ENCODE peak calls at places on chromosome 3, in seven cellular contexts. One of them, this sample, is unnamed.

GRCh38 chr3:133269393-133269792 is 130.5 kb upstream of the BFSP2 start:
- DNase-seq in posterior cingulate gyrus: no peak
- DNase-seq in occipital lobe: no peak
- DNase-seq in EH: no peak
- DNase-seq in foreskin fibroblast: no peak
- DNase-seq in mesendoderm: no peak
- DNase-seq in amniotic epithelial cell: no peak
- DNase-seq in this sample: peak

GRCh38 chr3:148146947-148147346 is 550.8 kb upstream of the AGTR1 start:
- DNase-seq in occipital lobe: no peak
- DNase-seq in mesendoderm: no peak
- DNase-seq in amniotic epithelial cell: peak
- DNase-seq in posterior cingulate gyrus: no peak
- DNase-seq in EH: peak
- DNase-seq in foreskin fibroblast: peak
- DNase-seq in this sample: no peak

GRCh38 chr3:115790759-115791158 is 167.4 kb downstream of the GAP43 start:
- DNase-seq in foreskin fibroblast: peak
- DNase-seq in mesendoderm: peak
- DNase-seq in occipital lobe: no peak
- DNase-seq in amniotic epithelial cell: peak
- DNase-seq in EH: peak
- DNase-seq in posterior cingulate gyrus: no peak
- DNase-seq in this sample: no peak

GRCh38 chr3:78580691-78581090 is 1187.1 kb downstream of the ROBO1 start:
- DNase-seq in occipital lobe: no peak
- DNase-seq in posterior cingulate gyrus: no peak
- DNase-seq in amniotic epithelial cell: no peak
- DNase-seq in mesendoderm: peak
- DNase-seq in EH: peak
- DNase-seq in foreskin fibroblast: peak
- DNase-seq in this sample: no peak

GRCh38 chr3:196638922-196639516 is 475 bp upstream of the NRROS start:
- DNase-seq in foreskin fibroblast: peak
- DNase-seq in occipital lobe: no peak
- DNase-seq in amniotic epithelial cell: no peak
- DNase-seq in posterior cingulate gyrus: no peak
- DNase-seq in mesendoderm: no peak
- DNase-seq in EH: no peak
- DNase-seq in this sample: no peak

GRCh38 chr3:9193211-9193610 is 56.2 kb downstream of the SRGAP3 start:
- DNase-seq in mesendoderm: no peak
- DNase-seq in EH: no peak
- DNase-seq in occipital lobe: no peak
- DNase-seq in amniotic epithelial cell: no peak
- DNase-seq in foreskin fibroblast: no peak
- DNase-seq in posterior cingulate gyrus: no peak
- DNase-seq in this sample: no peak

GRCh38 chr3:72230774-72231379 is 445.9 kb upstream of the PROK2 start:
- DNase-seq in mesendoderm: no peak
- DNase-seq in EH: peak
- DNase-seq in foreskin fibroblast: peak
- DNase-seq in amniotic epithelial cell: no peak
- DNase-seq in posterior cingulate gyrus: no peak
- DNase-seq in occipital lobe: no peak
- DNase-seq in this sample: no peak

GRCh38 chr3:126952983-126953660 is 29.8 kb upstream of the PLXNA1 start:
- DNase-seq in posterior cingulate gyrus: no peak
- DNase-seq in mesendoderm: no peak
- DNase-seq in foreskin fibroblast: no peak
- DNase-seq in EH: no peak
- DNase-seq in occipital lobe: no peak
- DNase-seq in amniotic epithelial cell: no peak
- DNase-seq in this sample: no peak

GRCh38 chr3:42659451-42660130 is 6.1 kb downstream of the ZBTB47 start:
- DNase-seq in occipital lobe: no peak
- DNase-seq in EH: no peak
- DNase-seq in mesendoderm: no peak
- DNase-seq in amniotic epithelial cell: no peak
- DNase-seq in posterior cingulate gyrus: no peak
- DNase-seq in foreskin fibroblast: no peak
- DNase-seq in this sample: no peak

GRCh38 chr3:85737846-85738245 is 779.1 kb downstream of the CADM2 start:
- DNase-seq in foreskin fibroblast: peak
- DNase-seq in posterior cingulate gyrus: no peak
- DNase-seq in EH: no peak
- DNase-seq in mesendoderm: peak
- DNase-seq in occipital lobe: no peak
- DNase-seq in amniotic epithelial cell: no peak
- DNase-seq in this sample: no peak